ENCODE peak calls at places on chromosomes 2 and 18, in four cellular contexts. M is AG04449, O is fibroblast of lung, H is astrocyte of the spinal cord. X is an unnamed sample.
A peak's percentile ranks its signal among the peaks of the same experiment; 100 is the strongest.

GRCh38 chr2:165529130-165529529 is 59.6 kb downstream of the CSRNP3 start:
- DNase-seq in M (no peak), O (no peak), H (peak; percentile 28), X (peak; percentile 1)

GRCh38 chr2:62149708-62150107 is 46.2 kb upstream of the B3GNT2 start:
- DNase-seq in M (peak; percentile 96), H (peak; percentile 88), O (peak; percentile 95), X (peak; percentile 90)

GRCh38 chr18:35386600-35387366 is 9.6 kb upstream of the ZNF396 start:
- DNase-seq in O (peak; percentile 74), H (peak; percentile 82), M (no peak), X (peak; percentile 89)

GRCh38 chr2:230575640-230576324 is 136.9 kb upstream of the CAB39 start:
- DNase-seq in M (no peak), H (no peak), O (no peak), X (no peak)

GRCh38 chr18:74485860-74486849 is 10.0 kb upstream of the CNDP2 start:
- DNase-seq in H (no peak), M (no peak), O (no peak), X (peak; percentile 34)

GRCh38 chr2:229780856-229781773 is 66.8 kb upstream of the DNER start:
- DNase-seq in O (peak; percentile 47), H (peak; percentile 63), M (no peak), X (peak; percentile 56)

GRCh38 chr2:97661927-97662326 is 1.9 kb downstream of the ACTR1B start:
- DNase-seq in M (no peak), H (no peak), O (no peak), X (no peak)

GRCh38 chr18:74631242-74632087 is 33.8 kb downstream of the ZNF407 start:
- DNase-seq in H (peak; percentile 53), O (peak; percentile 45), M (no peak), X (peak; percentile 78)

GRCh38 chr2:48714240-48714639 is 41.3 kb downstream of the LHCGR start:
- DNase-seq in O (peak; percentile 67), M (no peak), H (peak; percentile 33), X (peak; percentile 11)

GRCh38 chr2:239908744-239909143 is 116.4 kb downstream of the NDUFA10 start:
- DNase-seq in O (no peak), M (no peak), H (no peak), X (no peak)

GRCh38 chr18:44410740-44411139 is 269.9 kb upstream of the SETBP1 start:
- DNase-seq in H (no peak), M (no peak), O (no peak), X (no peak)

GRCh38 chr2:221042926-221043325 is 529.2 kb downstream of the EPHA4 start:
- DNase-seq in O (peak; percentile 62), M (no peak), H (no peak), X (no peak)

GRCh38 chr2:15307526-15307925 is 253.6 kb downstream of the NBAS start:
- DNase-seq in M (no peak), O (no peak), H (no peak), X (peak; percentile 28)

GRCh38 chr2:15957881-15958713 is 17.7 kb downstream of the MYCN start:
- DNase-seq in H (no peak), M (no peak), O (no peak), X (no peak)

GRCh38 chr2:105774781-105775337 is 30.1 kb downstream of the NCK2 start:
- DNase-seq in H (no peak), O (no peak), M (no peak), X (no peak)

GRCh38 chr2:8090748-8091700 is 590.8 kb upstream of the ID2 start:
- DNase-seq in H (peak; percentile 86), M (peak; percentile 61), O (peak; percentile 90), X (peak; percentile 86)

GRCh38 chr2:28365158-28365557 is 27.5 kb upstream of the FOSL2 start:
- DNase-seq in M (no peak), H (no peak), O (no peak), X (peak; percentile 36)
- H3K4me3 ChIP-seq in M (no peak overlapping the region), H (no peak overlapping the region), O (no peak overlapping the region), X (no peak overlapping the region)

GRCh38 chr18:59553273-59553672 is 143.9 kb downstream of the CCBE1 start:
- DNase-seq in O (no peak), H (no peak), M (no peak), X (peak; percentile 59)

GRCh38 chr18:59549797-59550516 is 147.3 kb downstream of the CCBE1 start:
- DNase-seq in O (no peak), H (no peak), M (no peak), X (no peak)

GRCh38 chr18:59546164-59546563 is 151.1 kb downstream of the CCBE1 start:
- DNase-seq in O (peak; percentile 90), H (peak; percentile 62), M (no peak), X (peak; percentile 49)

GRCh38 chr18:59551902-59552635 is 145.2 kb downstream of the CCBE1 start:
- DNase-seq in M (no peak), H (no peak), O (no peak), X (no peak)

DNA sequence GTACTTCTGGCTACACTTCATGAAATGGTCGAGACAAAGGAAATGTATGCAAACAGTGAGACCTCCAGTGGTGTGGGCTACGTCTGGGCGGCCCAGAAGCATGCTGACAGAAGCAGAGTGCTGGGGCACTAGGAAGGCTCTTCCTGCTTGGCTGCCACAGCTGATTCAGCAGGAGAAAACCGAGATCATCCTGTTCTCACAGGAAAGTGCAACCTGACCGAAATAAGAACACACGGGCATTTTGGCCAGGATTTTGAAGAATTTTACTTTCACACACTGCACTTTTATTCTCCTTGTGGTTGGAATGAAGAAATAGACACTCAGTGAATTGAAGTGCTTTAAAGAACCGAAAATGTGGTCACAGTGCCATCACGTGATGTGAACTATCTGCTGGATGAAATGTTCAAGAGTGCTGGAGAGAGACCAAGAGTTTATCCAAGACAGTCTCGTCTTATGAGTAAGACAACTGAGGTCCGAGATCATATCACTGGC is 149.5 kb downstream of the CCBE1 start:
- DNase-seq in M (peak; percentile 83), H (peak; percentile 85), O (peak; percentile 92), X (peak; percentile 84)
- TF ChIP-seq CTCF in M (peak; percentile 7), H (peak; percentile 8), O (no peak), X (peak; percentile 30)

GRCh38 chr2:217433522-217433921 is 569.3 kb downstream of the TNS1 start:
- DNase-seq in H (no peak), O (peak; percentile 56), M (no peak), X (peak; percentile 66)
- H3K4me3 ChIP-seq in H (no peak overlapping the region), O (no peak overlapping the region), M (no peak overlapping the region), X (peak overlapping the region; percentile 0)

DNA sequence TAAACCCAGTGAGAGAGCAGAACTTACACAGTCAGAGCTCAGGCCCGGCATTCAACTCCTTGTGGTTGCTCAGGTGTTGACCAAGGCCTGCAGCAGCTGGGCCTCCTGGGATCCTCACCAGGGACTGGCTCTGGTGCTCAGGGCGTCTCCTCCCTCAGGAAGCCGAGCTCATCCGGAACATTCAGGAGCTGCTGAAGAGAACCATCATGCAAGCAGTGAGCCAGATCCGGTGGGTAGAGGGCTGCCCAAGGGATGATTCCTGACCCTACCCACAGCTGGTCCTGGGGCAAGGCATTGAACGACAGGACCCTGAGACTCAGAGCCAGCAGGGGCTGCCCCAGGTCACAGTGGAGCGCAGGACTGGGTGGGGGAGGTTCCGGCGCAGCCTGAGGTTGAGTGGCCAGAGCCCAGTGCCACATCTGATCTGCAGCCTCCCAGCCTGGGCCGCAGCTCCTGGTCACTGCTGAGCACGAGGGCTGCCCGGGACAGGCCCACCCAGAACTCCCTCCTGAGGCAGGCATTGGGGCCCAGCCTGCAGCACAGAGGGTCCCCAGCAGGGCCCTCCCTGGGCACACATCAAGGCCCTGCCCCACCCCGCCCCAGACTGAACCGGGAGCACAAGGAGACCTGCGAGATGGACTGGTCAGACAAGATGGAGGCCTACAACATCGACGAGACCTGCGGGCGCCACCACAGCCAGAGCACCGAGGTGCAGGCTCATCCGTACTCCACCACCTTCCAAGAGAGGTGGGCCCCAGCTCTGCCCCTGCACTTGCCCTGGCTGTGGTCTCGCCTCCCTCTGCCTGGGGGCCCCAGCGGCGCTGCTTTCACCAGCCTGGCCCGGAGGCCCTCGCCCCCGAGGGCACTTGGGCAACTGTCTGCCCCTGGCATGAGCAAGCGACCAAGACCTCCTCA is 2.4 kb downstream of the TEKT4 start:
- DNase-seq in M (no peak), H (no peak), O (no peak), X (no peak)
- TF ChIP-seq CTCF in M (no peak), H (no peak), O (no peak), X (no peak)

GRCh38 chr2:85132834-85133637 is at the start of gene TCF7L1:
- DNase-seq in M (no peak), O (peak; percentile 91), H (peak; percentile 89), X (peak; percentile 87)

GRCh38 chr2:85134255-85135065 is 1.3 kb downstream of the TCF7L1 start:
- DNase-seq in H (peak; percentile 65), O (peak; percentile 56), M (no peak), X (peak; percentile 50)

GRCh38 chr2:85133751-85134254 is 611 bp downstream of the TCF7L1 start:
- DNase-seq in H (peak; percentile 40), M (no peak), O (peak; percentile 42), X (peak; percentile 46)

GRCh38 chr2:85137131-85137530 is 3.9 kb downstream of the TCF7L1 start:
- DNase-seq in M (no peak), O (no peak), H (no peak), X (no peak)

GRCh38 chr2:85135066-85135914 is 2.1 kb downstream of the TCF7L1 start:
- DNase-seq in M (no peak), O (no peak), H (no peak), X (no peak)
- H3K4me3 ChIP-seq in M (peak overlapping the region; percentile 86), O (peak overlapping the region; percentile 70), H (peak overlapping the region; percentile 69), X (peak overlapping the region; percentile 73)

GRCh38 chr2:74461187-74462053 is 3.2 kb downstream of the WBP1 start:
- DNase-seq in M (no peak), O (no peak), H (no peak), X (no peak)
- TF ChIP-seq CTCF in M (peak; percentile 6), O (no peak), H (no peak), X (peak; percentile 26)

GRCh38 chr2:45010706-45011036 is 1.4 kb upstream of the SIX2 start:
- DNase-seq in M (no peak), H (no peak), O (no peak), X (no peak)

GRCh38 chr2:45012733-45013132 is 3.5 kb upstream of the SIX2 start:
- DNase-seq in M (no peak), O (no peak), H (no peak), X (no peak)

GRCh38 chr2:45014016-45014702 is 4.9 kb upstream of the SIX2 start:
- DNase-seq in O (peak; percentile 20), M (no peak), H (peak; percentile 36), X (peak; percentile 58)

GRCh38 chr2:45011621-45012602 is 2.7 kb upstream of the SIX2 start:
- DNase-seq in O (no peak), M (no peak), H (no peak), X (no peak)

GRCh38 chr2:45013229-45014015 is 4.2 kb upstream of the SIX2 start:
- DNase-seq in O (no peak), H (no peak), M (no peak), X (no peak)
- H3K4me3 ChIP-seq in O (no peak overlapping the region), H (no peak overlapping the region), M (peak overlapping the region; percentile 23), X (peak overlapping the region; percentile 12)

GRCh38 chr2:182586426-182586825 is 129.6 kb upstream of the DNAJC10 start:
- DNase-seq in M (no peak), O (no peak), H (no peak), X (no peak)

GRCh38 chr2:182587831-182588230 is 128.2 kb upstream of the DNAJC10 start:
- DNase-seq in H (peak; percentile 91), O (peak; percentile 98), M (peak; percentile 92), X (peak; percentile 70)

GRCh38 chr2:182581196-182581935 is 134.7 kb upstream of the DNAJC10 start:
- DNase-seq in H (peak; percentile 67), M (no peak), O (peak; percentile 72), X (no peak)

GRCh38 chr2:182585430-182585829 is 130.6 kb upstream of the DNAJC10 start:
- DNase-seq in H (no peak), O (no peak), M (no peak), X (no peak)

GRCh38 chr2:182584462-182584861 is 131.6 kb upstream of the DNAJC10 start:
- DNase-seq in H (no peak), O (no peak), M (no peak), X (no peak)
- TF ChIP-seq CTCF in H (no peak), O (no peak), M (no peak), X (no peak)

X was measured in fibroblast of villous mesenchyme.